ENCODE peak calls at places on chromosomes 12 and 14, in five cellular contexts. E, P, O, S and N are unnamed samples.

GRCh38 chr12:28192145-28192544 is 1.9 kb downstream of the CCDC91 start:
- DNase-seq in O (peak), P (peak), S (no peak), E (no peak), N (no peak)

GRCh38 chr12:11130999-11131398 is 3.4 kb downstream of the TAS2R30 start:
- DNase-seq in E (no peak), P (no peak), O (no peak), S (no peak), N (no peak)

GRCh38 chr14:78767436-78767835 is 597.3 kb downstream of the NRXN3 start:
- DNase-seq in O (no peak), E (no peak), S (no peak), P (no peak), N (no peak)

GRCh38 chr12:52645982-52646381 is 6.0 kb downstream of the KRT2 start:
- DNase-seq in E (no peak), S (no peak), P (no peak), O (no peak), N (no peak)

GRCh38 chr12:103858335-103858734 is 17.3 kb upstream of the NT5DC3 start:
- DNase-seq in S (no peak), P (no peak), E (no peak), O (no peak), N (no peak)

GRCh38 chr12:95648990-95649791 is 97.9 kb upstream of the USP44 start:
- DNase-seq in S (no peak), O (no peak), P (no peak), E (no peak), N (peak)

GRCh38 chr12:31773223-31773750 is 44.5 kb upstream of the AMN1 start:
- DNase-seq in E (no peak), S (no peak), P (peak), O (no peak), N (no peak)

GRCh38 chr12:107570721-107571120 is 114.9 kb upstream of the PWP1 start:
- DNase-seq in P (peak), O (no peak), S (no peak), E (no peak), N (no peak)

GRCh38 chr12:129772463-129773169 is 131.2 kb downstream of the TMEM132D start:
- DNase-seq in O (no peak), P (no peak), S (no peak), E (no peak), N (no peak)

GRCh38 chr12:47987411-47988072 is 16.7 kb downstream of the COL2A1 start:
- DNase-seq in S (no peak), O (no peak), P (no peak), E (no peak), N (no peak)

GRCh38 chr12:78096909-78097597 is 266.4 kb downstream of the NAV3 start:
- DNase-seq in P (peak), E (no peak), S (no peak), O (no peak), N (peak)

GRCh38 chr12:68148261-68148951 is 11.1 kb downstream of the IFNG start:
- DNase-seq in E (no peak), S (no peak), O (no peak), P (no peak), N (no peak)

GRCh38 chr12:120538281-120539156 is 4.4 kb downstream of the RNF10 start:
- DNase-seq in O (peak), E (no peak), P (peak), S (no peak), N (peak)

GRCh38 chr14:20516921-20517320 is 11.6 kb downstream of the RNASE10 start:
- DNase-seq in E (no peak), O (no peak), S (no peak), P (no peak), N (no peak)

GRCh38 chr12:132523576-132524331 is 33.8 kb downstream of the FBRSL1 start:
- DNase-seq in P (peak), S (no peak), O (peak), E (no peak), N (peak)

GRCh38 chr12:53050426-53051057 is 677 bp downstream of the TNS2 start:
- DNase-seq in E (no peak), O (no peak), P (no peak), S (no peak), N (no peak)

GRCh38 chr12:57726884-57727757 is 11.4 kb downstream of the AGAP2 start:
- DNase-seq in P (no peak), O (no peak), E (no peak), S (no peak), N (no peak)

GRCh38 chr12:50690923-50691322 is 73.0 kb upstream of the ATF1 start:
- DNase-seq in S (no peak), O (no peak), P (no peak), E (no peak), N (no peak)

GRCh38 chr12:107884769-107885694 is 110.5 kb downstream of the ASCL4 start:
- DNase-seq in S (no peak), E (no peak), O (peak), P (peak), N (peak)

GRCh38 chr14:24064856-24065255 is 6.5 kb upstream of the CPNE6 start:
- DNase-seq in P (peak), S (no peak), E (no peak), O (no peak), N (no peak)

GRCh38 chr12:64010069-64010686 is 165.7 kb downstream of the SRGAP1 start:
- DNase-seq in E (no peak), S (no peak), O (no peak), P (no peak), N (no peak)

GRCh38 chr12:67885370-67886169 is 103.7 kb upstream of the IFNG-AS1 start:
- DNase-seq in E (no peak), O (no peak), S (no peak), P (no peak), N (no peak)

GRCh38 chr12:111359231-111359913 is 9.5 kb downstream of the PHETA1 start:
- DNase-seq in S (no peak), O (no peak), P (no peak), E (no peak), N (no peak)

GRCh38 chr14:80681651-80682050 is 259.9 kb downstream of the CEP128 start:
- DNase-seq in O (no peak), P (no peak), E (no peak), S (no peak), N (no peak)

GRCh38 chr12:80068173-80068572 is 31.2 kb upstream of the OTOGL start:
- DNase-seq in P (no peak), E (no peak), O (peak), S (peak), N (no peak)

GRCh38 chr12:69655616-69656336 is 43.3 kb downstream of the BEST3 start:
- DNase-seq in S (no peak), P (no peak), O (no peak), E (no peak), N (peak)

GRCh38 chr12:69154585-69155363 is 84.6 kb upstream of the CPSF6 start:
- DNase-seq in E (peak), O (peak), P (peak), S (peak), N (peak)

GRCh38 chr12:71780207-71780822 is 25.7 kb downstream of the RAB21 start:
- DNase-seq in O (peak), E (no peak), S (no peak), P (peak), N (peak)

GRCh38 chr12:118237053-118237665 is 101.2 kb downstream of the PEBP1 start:
- DNase-seq in S (no peak), O (no peak), P (no peak), E (peak), N (no peak)

GRCh38 chr14:102145395-102145794 is 5.7 kb downstream of the WDR20 start:
- DNase-seq in P (no peak), S (no peak), E (no peak), O (no peak), N (no peak)

GRCh38 chr12:123617580-123617979 is 15.7 kb downstream of the DDX55 start:
- DNase-seq in S (no peak), E (no peak), O (no peak), P (no peak), N (no peak)

GRCh38 chr14:61838661-61839060 is 76.4 kb downstream of the SNAPC1 start:
- DNase-seq in E (no peak), S (no peak), O (no peak), P (no peak), N (no peak)

GRCh38 chr12:70853326-70853725 is 67.2 kb downstream of the PTPRR start:
- DNase-seq in O (no peak), P (no peak), E (no peak), S (no peak), N (no peak)

GRCh38 chr14:74882103-74882920 is 596 bp downstream of the DLST start:
- DNase-seq in E (no peak), P (peak), O (peak), S (no peak), N (peak)

GRCh38 chr12:121958521-121959240 is 40.3 kb downstream of the CFAP251 start:
- DNase-seq in P (no peak), O (no peak), E (no peak), S (no peak), N (no peak)

GRCh38 chr12:85280138-85280983 is at the start of gene ALX1:
- DNase-seq in S (no peak), E (no peak), O (no peak), P (peak), N (peak)

GRCh38 chr14:35362911-35363374 is 41.6 kb downstream of the NFKBIA start:
- DNase-seq in O (no peak), S (no peak), E (no peak), P (no peak), N (no peak)

GRCh38 chr12:105227879-105228278 is 8.1 kb downstream of the APPL2 start:
- DNase-seq in O (no peak), P (no peak), S (no peak), E (no peak), N (no peak)

GRCh38 chr14:53640695-53641094 is 315.9 kb downstream of the BMP4 start:
- DNase-seq in E (no peak), S (no peak), O (no peak), P (no peak), N (no peak)
- TF ChIP-seq JUND in E (no peak), S (no peak), O (no peak), P (peak), N (no peak)

DNA sequence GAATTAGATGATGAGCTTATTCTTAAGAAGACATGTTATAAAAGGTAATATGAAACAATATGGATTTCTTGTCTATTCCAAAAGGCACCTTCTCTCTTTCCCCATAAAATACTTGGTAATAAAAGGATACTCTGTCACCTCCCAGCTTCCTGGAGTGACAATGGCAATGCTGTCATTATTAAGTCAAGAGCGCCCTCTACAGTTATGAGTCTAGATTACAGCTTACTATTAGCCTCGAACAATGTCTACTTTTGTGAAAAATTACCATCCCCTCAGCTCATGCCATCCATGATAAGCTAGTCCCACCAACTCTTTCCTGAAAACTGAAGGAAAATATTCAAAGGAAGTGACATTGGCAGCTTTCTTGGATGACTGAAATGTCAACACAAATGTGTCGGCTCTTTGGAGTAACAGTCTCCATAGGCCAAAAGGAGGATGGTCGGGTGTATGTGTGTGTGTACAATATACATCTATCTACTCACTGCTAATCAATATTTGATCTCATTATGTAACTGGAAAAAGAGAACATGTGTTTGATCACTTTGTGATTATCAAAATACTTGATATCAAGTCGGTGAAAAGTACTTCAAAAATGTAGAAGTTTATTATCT is 48.7 kb upstream of the CDKN3 start:
- DNase-seq in S (no peak), E (no peak), P (peak), O (peak), N (peak)
- TF ChIP-seq JUND in S (no peak), E (no peak), P (no peak), O (no peak), N (no peak)

DNA sequence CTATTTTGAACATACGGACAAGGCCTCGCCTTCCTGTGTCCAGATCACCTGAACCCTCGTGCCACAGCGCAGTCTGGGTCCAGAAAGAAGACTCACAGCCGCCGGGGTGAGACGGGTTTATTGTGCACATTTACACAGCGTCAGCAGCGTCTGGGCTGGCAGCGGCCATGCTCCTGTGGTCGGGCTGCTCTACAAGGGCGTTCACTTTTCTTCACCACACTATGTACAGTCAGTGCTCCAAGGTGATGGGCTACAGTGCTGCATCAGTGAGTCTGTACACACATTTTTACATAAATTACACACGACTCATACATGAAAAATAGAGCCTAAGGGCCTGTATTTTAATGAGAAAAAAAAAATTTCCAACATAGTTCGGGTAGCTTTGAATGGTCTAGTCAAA is 18.0 kb downstream of the ZFYVE21 start:
- DNase-seq in E (no peak), O (no peak), P (no peak), S (no peak), N (no peak)
- TF ChIP-seq JUND in E (no peak), O (no peak), P (no peak), S (no peak), N (no peak)

GRCh38 chr12:6959376-6960290 is 8.5 kb downstream of the PTPN6 start:
- DNase-seq in P (no peak), E (no peak), S (no peak), O (no peak), N (no peak)
- TF ChIP-seq JUND in P (no peak), E (no peak), S (no peak), O (no peak), N (no peak)

DNA sequence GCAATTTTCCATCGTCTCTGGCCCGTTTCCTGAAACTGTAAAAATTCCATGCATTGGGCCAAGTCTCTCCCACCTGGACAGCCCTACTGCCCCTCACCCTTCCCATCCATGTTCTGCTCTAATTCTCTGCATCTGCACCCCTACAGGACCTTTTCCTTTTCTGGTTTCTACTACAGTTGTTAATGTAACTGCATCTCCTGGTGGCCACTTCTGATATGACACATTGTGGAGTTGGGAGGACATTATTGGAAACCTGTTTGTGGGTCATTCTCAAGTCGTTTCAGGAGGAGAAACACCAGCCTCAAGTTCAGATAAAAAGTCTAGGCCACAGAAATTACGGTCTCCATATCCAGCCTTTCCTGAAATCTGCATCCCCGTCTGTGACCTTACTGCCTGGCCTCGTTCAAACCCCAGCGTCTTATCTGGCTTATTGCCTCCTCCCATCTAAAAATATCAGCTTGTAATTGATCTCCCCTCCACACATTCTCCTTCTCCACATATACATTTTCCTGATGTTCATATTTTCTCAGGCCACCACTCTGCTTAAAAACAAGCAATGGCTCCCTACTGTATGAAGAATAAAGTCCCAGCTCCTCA is 37.6 kb downstream of the EMP1 start:
- DNase-seq in P (peak), S (peak), O (peak), E (no peak), N (no peak)
- TF ChIP-seq JUND in P (no peak), S (no peak), O (no peak), E (no peak), N (no peak)

DNA sequence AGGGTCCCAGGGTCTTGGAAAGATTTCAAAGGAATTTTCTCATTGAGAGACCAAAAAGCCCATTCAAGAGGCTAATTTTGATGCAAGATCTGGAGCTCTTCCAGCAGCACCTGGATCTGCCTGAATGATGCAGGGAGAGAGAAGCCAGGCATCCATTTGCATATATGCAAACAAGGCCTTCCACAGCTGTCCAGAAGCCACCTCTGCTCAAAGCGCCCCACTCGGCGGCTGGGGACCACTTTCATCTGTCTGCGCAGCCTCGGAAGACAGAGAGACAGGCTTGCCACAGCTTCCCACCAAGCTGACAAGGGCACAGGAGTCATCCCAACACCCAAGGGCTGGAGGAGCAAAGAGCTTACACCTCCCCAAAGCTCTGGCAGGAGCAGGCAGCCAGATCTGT is 295.6 kb downstream of the DPF3 start:
- DNase-seq in E (no peak), P (no peak), O (no peak), S (no peak), N (no peak)
- TF ChIP-seq JUND in E (no peak), P (no peak), O (no peak), S (no peak), N (no peak)

DNA sequence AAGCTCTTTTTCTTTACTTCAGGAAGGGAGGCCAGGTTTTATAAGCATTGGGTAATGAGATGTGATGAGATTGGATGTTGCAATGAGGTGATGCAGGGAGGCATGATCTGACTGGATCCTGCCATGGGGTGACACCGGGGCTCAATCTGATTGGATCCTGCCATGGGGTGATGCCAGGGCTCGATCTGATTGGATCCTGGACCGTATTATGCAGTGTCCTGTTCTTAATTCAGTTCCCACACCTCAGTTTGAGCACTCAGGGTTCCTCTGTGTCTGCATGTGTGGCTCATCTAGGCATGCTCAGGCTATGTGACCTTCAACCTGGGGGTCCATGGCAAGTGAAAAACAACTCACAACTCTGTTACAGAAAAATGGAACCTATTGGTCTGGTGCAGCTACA is 166.4 kb downstream of the SLC15A4 start:
- DNase-seq in P (no peak), E (no peak), S (no peak), O (no peak), N (no peak)
- TF ChIP-seq JUND in P (no peak), E (no peak), S (no peak), O (no peak), N (no peak)

DNA sequence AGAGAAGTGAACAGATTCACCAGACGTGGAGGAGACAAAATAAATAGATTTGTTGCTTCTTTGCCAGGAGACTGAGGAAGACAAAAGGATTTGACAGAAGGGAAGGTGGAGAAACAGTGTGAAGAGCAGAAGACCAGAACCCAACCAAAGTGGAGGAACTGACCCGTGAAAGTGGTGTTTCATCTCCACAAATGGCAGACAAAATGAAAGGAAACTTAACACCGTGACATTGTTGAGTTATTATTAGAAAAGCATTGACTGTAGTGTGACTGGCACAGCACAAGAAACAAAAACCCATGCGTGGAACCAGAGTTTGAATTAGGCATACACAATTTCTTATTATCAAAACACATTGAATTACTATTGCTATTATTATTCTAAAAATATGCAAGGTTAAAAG is 518.1 kb downstream of the TMEM121 start:
- DNase-seq in P (no peak), O (no peak), S (no peak), E (no peak), N (no peak)
- TF ChIP-seq JUND in P (no peak), O (no peak), S (no peak), E (no peak), N (no peak)

GRCh38 chr14:100684154-100684553 is 42.5 kb upstream of the DLK1 start:
- DNase-seq in O (no peak), E (no peak), S (no peak), P (peak), N (no peak)

GRCh38 chr14:100683578-100683977 is 43.1 kb upstream of the DLK1 start:
- DNase-seq in O (no peak), E (no peak), S (no peak), P (no peak), N (no peak)

GRCh38 chr14:100680439-100681051 is 46.1 kb upstream of the DLK1 start:
- DNase-seq in S (no peak), E (no peak), P (no peak), O (peak), N (no peak)

GRCh38 chr14:100681111-100681510 is 45.6 kb upstream of the DLK1 start:
- DNase-seq in E (no peak), P (no peak), S (no peak), O (no peak), N (no peak)

DNA sequence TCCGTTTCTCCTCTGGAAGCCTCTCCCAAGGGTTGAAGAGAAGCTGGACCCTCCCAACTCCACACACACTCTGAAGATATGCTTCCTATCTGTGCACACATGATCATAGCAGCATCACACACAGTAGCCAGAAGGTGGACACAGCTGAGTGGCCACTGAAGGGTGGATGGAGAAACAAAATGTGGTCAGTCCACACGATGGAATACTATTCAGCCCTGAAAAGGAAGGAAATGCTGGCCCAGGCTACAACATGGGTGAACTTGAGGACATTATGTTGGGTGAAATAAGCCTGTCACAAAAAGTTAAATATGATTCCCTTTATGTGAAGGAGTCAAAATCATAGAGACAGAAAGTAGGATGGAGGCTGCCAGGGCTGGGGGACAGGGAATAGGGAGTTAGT is 43.9 kb upstream of the DLK1 start:
- DNase-seq in O (no peak), S (no peak), P (no peak), E (no peak), N (no peak)
- TF ChIP-seq JUND in O (no peak), S (no peak), P (no peak), E (no peak), N (no peak)